ENCODE peak calls at places on chromosomes 4 and X, in five cellular contexts. D is left lung; T is uterus; I is IMR-90; E is effector memory CD4-positive, alpha-beta T cell. X is an unnamed sample. For H3K9me3, the result is how much of the 10 kb centered on the place peaks cover.

GRCh38 chr4:88841635-88842034 is 144.0 kb upstream of the NAP1L5 start:
- DNase-seq in D (no peak), T (no peak), I (peak), E (no peak), X (no peak)

GRCh38 chr4:169184236-169184635 is 86.5 kb downstream of the SH3RF1 start:
- DNase-seq in D (no peak), T (no peak), I (peak), E (no peak), X (no peak)

GRCh38 chr4:14317351-14317750 is 684.9 kb upstream of the CPEB2 start:
- DNase-seq in D (no peak), T (no peak), I (no peak), E (no peak), X (no peak)

GRCh38 chr4:111630705-111631104 is 514.5 kb upstream of the FAM241A start:
- DNase-seq in D (no peak), T (no peak), I (peak), E (no peak), X (no peak)

GRCh38 chrX:100928660-100929613 is at the start of gene XKRX:
- DNase-seq in D (peak), T (peak), I (no peak), E (no peak), X (peak)

GRCh38 chr4:86935499-86935832 is 655 bp downstream of the AFF1 start:
- DNase-seq in D (peak), T (peak), I (no peak), E (no peak), X (no peak)

GRCh38 chr4:1285790-1286553 is 3.7 kb upstream of the MAEA start:
- DNase-seq in D (no peak), T (no peak), I (peak), E (no peak), X (peak)

GRCh38 chr4:25223770-25224375 is 10.0 kb upstream of the PI4K2B start:
- DNase-seq in D (no peak), T (no peak), I (peak), E (no peak), X (no peak)

GRCh38 chrX:64894454-64895038 is 81.7 kb downstream of the ZC4H2 start:
- DNase-seq in D (no peak), T (no peak), I (peak), E (no peak), X (peak)

GRCh38 chr4:137393043-137393442 is 139.3 kb downstream of the PCDH18 start:
- DNase-seq in D (no peak), T (peak), I (no peak), E (no peak), X (no peak)

GRCh38 chr4:177473991-177474390 is 31.8 kb upstream of the AGA start:
- DNase-seq in D (no peak), T (no peak), I (no peak), E (no peak), X (no peak)

GRCh38 chr4:187380181-187380581 is 615.4 kb upstream of the ZFP42 start:
- DNase-seq in D (no peak), T (no peak), I (peak), E (no peak), X (no peak)

GRCh38 chrX:108299101-108299591 is 139.1 kb downstream of the COL4A6 start:
- DNase-seq in D (no peak), T (no peak), I (peak), E (no peak), X (no peak)

GRCh38 chrX:49993661-49994060 is 71.3 kb downstream of the CLCN5 start:
- DNase-seq in D (no peak), T (no peak), I (no peak), E (no peak), X (no peak)

GRCh38 chr4:72318771-72319170 is 250.2 kb downstream of the ADAMTS3 start:
- DNase-seq in D (no peak), T (no peak), I (no peak), E (no peak), X (no peak)

GRCh38 chr4:117983541-117984451 is 50.5 kb upstream of the NDST3 start:
- DNase-seq in D (no peak), T (no peak), I (peak), E (no peak), X (no peak)

GRCh38 chr4:175823015-175823741 is 11.1 kb upstream of the GPM6A start:
- DNase-seq in D (no peak), T (no peak), I (no peak), E (no peak), X (no peak)

GRCh38 chr4:182222766-182223165 is 20.4 kb upstream of the TENM3 start:
- DNase-seq in D (no peak), T (no peak), I (no peak), E (no peak), X (no peak)

GRCh38 chr4:57162499-57163019 is 52.4 kb upstream of the IGFBP7 start:
- DNase-seq in D (no peak), T (no peak), I (no peak), E (no peak), X (no peak)
- H3K9me3 ChIP-seq in D (under half), T (under half), I (under half), E (under half), X (under half)

GRCh38 chr4:62037576-62037975 is 837.5 kb downstream of the ADGRL3 start:
- DNase-seq in D (no peak), T (no peak), I (no peak), E (no peak), X (no peak)
- H3K9me3 ChIP-seq in D (under half), T (under half), I (under half), E (under half), X (under half)

GRCh38 chr4:151960449-151961246 is 199.8 kb upstream of the GATB start:
- DNase-seq in D (no peak), T (no peak), I (no peak), E (no peak), X (no peak)

GRCh38 chr4:151967074-151967473 is 206.3 kb upstream of the GATB start:
- DNase-seq in D (no peak), T (no peak), I (no peak), E (no peak), X (no peak)

GRCh38 chr4:151962138-151962845 is 201.5 kb upstream of the GATB start:
- DNase-seq in D (no peak), T (no peak), I (no peak), E (no peak), X (no peak)

GRCh38 chr4:151957163-151957562 is 196.4 kb upstream of the GATB start:
- DNase-seq in D (no peak), T (no peak), I (no peak), E (no peak), X (no peak)

GRCh38 chr4:151961456-151961855 is 200.6 kb upstream of the GATB start:
- DNase-seq in D (no peak), T (no peak), I (no peak), E (no peak), X (no peak)
- H3K9me3 ChIP-seq in D (under half), T (under half), I (under half), E (under half), X (under half)

DNA sequence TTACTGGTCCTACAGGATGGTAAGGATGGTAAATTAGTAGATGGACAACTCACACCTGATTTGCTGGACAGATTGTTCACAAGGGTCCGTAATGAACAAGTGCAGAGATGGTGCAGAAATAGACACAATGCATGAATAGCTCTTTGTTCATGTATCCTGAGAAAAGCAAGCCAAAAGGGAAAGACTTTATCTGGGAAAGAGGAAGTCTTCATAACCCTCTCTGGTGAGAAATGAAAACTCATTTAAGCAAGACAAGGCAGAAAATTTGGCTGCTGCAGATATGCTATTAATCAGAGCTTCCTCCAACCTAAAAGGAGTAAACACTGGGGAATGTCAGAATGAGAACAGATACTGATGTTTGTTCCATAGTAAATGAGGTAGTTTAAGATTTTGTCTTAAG is 152.5 kb upstream of the BMPR1B start:
- DNase-seq in D (no peak), T (no peak), I (no peak), E (no peak), X (no peak)
- H3K9me3 ChIP-seq in D (under half), T (under half), I (under half), E (under half), X (under half)

GRCh38 chrX:148574247-148574973 is 74.0 kb downstream of the AFF2 start:
- DNase-seq in D (no peak), T (no peak), I (no peak), E (no peak), X (no peak)
- H3K9me3 ChIP-seq in D (under half), T (under half), I (under half), E (under half), X (under half)

GRCh38 chrX:1031521-1032430 is 180.7 kb downstream of the CRLF2 start:
- DNase-seq in D (no peak), T (no peak), I (no peak), E (no peak), X (no peak)
- H3K9me3 ChIP-seq in D (under half), T (under half), I (under half), E (under half), X (under half)

GRCh38 chrX:145002776-145003175 is 244.5 kb upstream of the SPANXN1 start:
- DNase-seq in D (no peak), T (no peak), I (no peak), E (no peak), X (no peak)
- H3K9me3 ChIP-seq in D (under half), T (under half), I (under half), E (under half), X (under half)

GRCh38 chr4:163901305-163901704 is 406.8 kb downstream of the TMA16 start:
- DNase-seq in D (no peak), T (no peak), I (no peak), E (no peak), X (no peak)
- H3K9me3 ChIP-seq in D (under half), T (under half), I (under half), E (under half), X (under half)

GRCh38 chr4:145880355-145880960 is 58.2 kb downstream of the ZNF827 start:
- DNase-seq in D (no peak), T (no peak), I (no peak), E (no peak), X (no peak)
- H3K9me3 ChIP-seq in D (under half), T (under half), I (under half), E (under half), X (under half)

DNA sequence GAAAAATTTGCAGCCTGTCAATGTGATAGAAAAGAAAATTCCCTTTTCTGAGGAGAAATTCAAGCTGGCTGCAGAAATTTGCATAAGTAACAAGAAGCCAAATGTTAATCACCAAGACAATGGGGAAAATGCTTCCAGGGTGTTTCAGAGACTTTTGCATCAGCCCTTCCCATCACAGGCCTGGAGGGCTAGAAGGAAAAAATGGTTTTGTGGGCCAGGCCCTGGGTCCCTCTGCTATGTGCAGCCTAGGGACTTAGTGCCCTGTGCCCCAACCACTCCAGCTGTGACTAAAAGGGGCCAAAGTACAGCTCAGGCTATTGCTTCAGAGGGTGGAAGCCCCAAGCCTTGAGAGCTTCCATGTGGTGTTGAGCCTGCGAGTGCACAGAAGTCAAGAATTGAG is 23.9 kb downstream of the ZNF275 start:
- DNase-seq in D (no peak), T (no peak), I (no peak), E (no peak), X (no peak)
- H3K9me3 ChIP-seq in D (under half), T (under half), I (under half), E (under half), X (under half)